ENCODE peak calls at places on chromosomes 3 and 15, in ten cellular contexts. D is adrenal gland; S is colonic mucosa; H is astrocyte of the cerebellum; J is HEK293T; K is BE2C; U is stimulated activated naive B cell treated with anti-CD40 and anti-IgM and Interleukin-4, amounts not matched to agents 10 μg/mL and 1 μg/mL and 100 μg/mL, for 72 hours; F is activated B cell treated with CpG ODN at 0.5 μM for 24 hours; E is stimulated activated CD4-positive, alpha-beta T cell treated with anti-CD3 and anti-CD28 coated beads, Interleukin-4, amount 100 ng/mL, for 4 hours; Z is activated CD8-positive, alpha-beta memory T cell treated with anti-CD3 and anti-CD28 coated beads for 48 hours. X is an unnamed sample.

GRCh38 chr3:170387952-170388351 is 30.4 kb downstream of the SKIL start:
- DNase-seq in D (no peak), S (no peak), H (no peak), J (no peak), K (no peak), U (no peak), F (no peak), E (no peak), Z (no peak), X (no peak)

GRCh38 chr3:110670407-110670806 is 401.2 kb upstream of the NECTIN3 start:
- DNase-seq in D (no peak), S (no peak), H (no peak), J (no peak), K (no peak), U (no peak), F (no peak), E (no peak), Z (no peak), X (no peak)

GRCh38 chr3:9955067-9955502 is 2.9 kb upstream of the PRRT3 start:
- DNase-seq in D (no peak), S (no peak), H (no peak), J (peak), K (peak), U (no peak), F (no peak), E (no peak), Z (no peak), X (peak)

GRCh38 chr3:104596551-104596950 is 770.2 kb upstream of the ALCAM start:
- DNase-seq in D (no peak), S (no peak), H (peak), J (peak), K (peak), U (no peak), F (no peak), E (no peak), Z (no peak), X (peak)

GRCh38 chr3:57169872-57170623 is 4.9 kb upstream of the IL17RD start:
- DNase-seq in D (peak), S (peak), H (no peak), J (peak), K (peak), U (peak), F (peak), E (peak), Z (peak), X (peak)

GRCh38 chr15:101068961-101069734 is 150.0 kb downstream of the LRRK1 start:
- DNase-seq in D (no peak), S (no peak), H (no peak), J (peak), K (no peak), U (no peak), F (no peak), E (no peak), Z (no peak), X (no peak)

GRCh38 chr3:62833538-62833937 is 41.7 kb downstream of the CADPS start:
- DNase-seq in D (no peak), S (no peak), H (no peak), J (peak), K (no peak), U (no peak), F (no peak), E (no peak), Z (no peak), X (peak)

GRCh38 chr15:22944651-22945050 is 35.5 kb downstream of the CYFIP1 start:
- DNase-seq in D (no peak), S (peak), H (no peak), J (no peak), K (no peak), U (no peak), F (no peak), E (no peak), Z (no peak), X (no peak)

GRCh38 chr3:89360155-89360554 is 252.7 kb downstream of the EPHA3 start:
- DNase-seq in D (no peak), S (no peak), H (no peak), J (no peak), K (no peak), U (no peak), F (no peak), E (no peak), Z (no peak), X (peak)

GRCh38 chr3:56974242-56974945 is 86.1 kb upstream of the SPATA12 start:
- DNase-seq in D (no peak), S (no peak), H (no peak), J (no peak), K (no peak), U (no peak), F (no peak), E (no peak), Z (no peak), X (no peak)

GRCh38 chr15:37744521-37744920 is 189.9 kb upstream of the TMCO5A start:
- DNase-seq in D (no peak), S (no peak), H (no peak), J (no peak), K (no peak), U (no peak), F (no peak), E (no peak), Z (no peak), X (no peak)

GRCh38 chr3:52055537-52056351 is 627 bp downstream of the DUSP7 start:
- DNase-seq in D (peak), S (peak), H (no peak), J (peak), K (peak), U (peak), F (peak), E (peak), Z (no peak), X (peak)

GRCh38 chr15:51349156-51349844 is 7.8 kb downstream of the GLDN start:
- DNase-seq in D (no peak), S (no peak), H (no peak), J (no peak), K (no peak), U (no peak), F (no peak), E (no peak), Z (no peak), X (peak)

GRCh38 chr3:132432639-132433038 is 15.3 kb downstream of the DNAJC13 start:
- DNase-seq in D (no peak), S (no peak), H (peak), J (no peak), K (peak), U (no peak), F (no peak), E (no peak), Z (no peak), X (no peak)

GRCh38 chr15:100663066-100663465 is 60.7 kb downstream of the ASB7 start:
- DNase-seq in D (no peak), S (no peak), H (no peak), J (peak), K (peak), U (no peak), F (no peak), E (no peak), Z (no peak), X (peak)

GRCh38 chr3:124266517-124266916 is 274.6 kb upstream of the ROPN1 start:
- DNase-seq in D (peak), S (no peak), H (no peak), J (peak), K (peak), U (no peak), F (no peak), E (no peak), Z (no peak), X (no peak)

X was measured in myocyte.